ENCODE peak calls at places on chromosomes 13 and 19, in nine cellular contexts. L is body of pancreas, C is thoracic aorta, B is upper lobe of left lung, K is heart right ventricle, G is neuronal stem cell, I is A673, D is SK-N-SH, T is left lung. M is an unnamed sample.

GRCh38 chr19:17450264-17451075 is 2.0 kb upstream of the TMEM221 start:
- DNase-seq in L (no peak), C (no peak), B (no peak), K (no peak), G (no peak), I (no peak), D (no peak), T (no peak), M (no peak)

GRCh38 chr13:25963681-25964080 is 88.1 kb downstream of the SHISA2 start:
- DNase-seq in L (no peak), C (no peak), B (no peak), K (no peak), G (no peak), I (peak; percentile 39), D (peak; percentile 63), T (no peak), M (no peak)

GRCh38 chr13:89029062-89029461 is 1357.9 kb downstream of the SLITRK5 start:
- DNase-seq in L (no peak), C (no peak), B (no peak), K (no peak), G (no peak), I (no peak), D (no peak), T (no peak), M (no peak)

GRCh38 chr13:44790289-44790688 is 199.0 kb downstream of the NUFIP1 start:
- DNase-seq in L (no peak), C (no peak), B (no peak), K (no peak), G (no peak), I (no peak), D (no peak), T (no peak), M (no peak)

GRCh38 chr13:39910833-39911232 is 255.4 kb downstream of the COG6 start:
- DNase-seq in L (no peak), C (no peak), B (no peak), K (no peak), G (no peak), I (no peak), D (no peak), T (peak; percentile 39), M (no peak)

GRCh38 chr19:11197291-11198174 is at the start of gene KANK2:
- DNase-seq in L (peak; percentile 93), C (no peak), B (peak; percentile 97), K (peak; percentile 82), G (peak; percentile 74), I (peak; percentile 80), D (peak; percentile 99), T (peak; percentile 87), M (peak; percentile 70)

GRCh38 chr19:46068345-46069258 is 27.8 kb upstream of the IGFL4 start:
- DNase-seq in L (no peak), C (no peak), B (no peak), K (no peak), G (no peak), I (peak; percentile 61), D (no peak), T (no peak), M (no peak)

GRCh38 chr19:2809387-2810140 is 10.1 kb upstream of the ZNF554 start:
- DNase-seq in L (no peak), C (no peak), B (peak; percentile 61), K (no peak), G (no peak), I (no peak), D (peak; percentile 8), T (no peak), M (no peak)

GRCh38 chr19:19538077-19538764 is at the start of gene CILP2:
- DNase-seq in L (peak; percentile 31), C (no peak), B (peak; percentile 93), K (no peak), G (peak; percentile 50), I (peak; percentile 66), D (peak; percentile 96), T (no peak), M (peak; percentile 66)

GRCh38 chr19:15199652-15200574 is 882 bp downstream of the NOTCH3 start:
- DNase-seq in L (peak; percentile 46), C (no peak), B (peak; percentile 88), K (no peak), G (peak; percentile 83), I (no peak), D (peak; percentile 91), T (no peak), M (no peak)

GRCh38 chr19:4454952-4455738 is 2.4 kb downstream of the UBXN6 start:
- DNase-seq in L (no peak), C (no peak), B (peak; percentile 73), K (no peak), G (no peak), I (no peak), D (no peak), T (no peak), M (no peak)

GRCh38 chr13:23598371-23598770 is 28.2 kb downstream of the TNFRSF19 start:
- DNase-seq in L (no peak), C (no peak), B (no peak), K (no peak), G (no peak), I (no peak), D (no peak), T (no peak), M (no peak)
- H3K27ac ChIP-seq in L (peak overlapping the region; percentile 73), C (no peak overlapping the region), B (no peak overlapping the region), K (no peak overlapping the region), G (no peak overlapping the region), I (no peak overlapping the region), D (no peak overlapping the region), T (no peak overlapping the region), M (no peak overlapping the region)

GRCh38 chr13:101535192-101535746 is 82.8 kb downstream of the ITGBL1 start:
- DNase-seq in L (no peak), C (no peak), B (no peak), K (no peak), G (no peak), I (no peak), D (no peak), T (no peak), M (no peak)
- H3K4me1 ChIP-seq in L (no peaks in the 10 kb centered on the region), C (peaks cover 52% of the 10 kb centered on the region), B (no peaks in the 10 kb centered on the region), K (no peaks in the 10 kb centered on the region), G (no peaks in the 10 kb centered on the region), I (no peaks in the 10 kb centered on the region), D (no peaks in the 10 kb centered on the region), T (no peaks in the 10 kb centered on the region), M (no peaks in the 10 kb centered on the region)

DNA sequence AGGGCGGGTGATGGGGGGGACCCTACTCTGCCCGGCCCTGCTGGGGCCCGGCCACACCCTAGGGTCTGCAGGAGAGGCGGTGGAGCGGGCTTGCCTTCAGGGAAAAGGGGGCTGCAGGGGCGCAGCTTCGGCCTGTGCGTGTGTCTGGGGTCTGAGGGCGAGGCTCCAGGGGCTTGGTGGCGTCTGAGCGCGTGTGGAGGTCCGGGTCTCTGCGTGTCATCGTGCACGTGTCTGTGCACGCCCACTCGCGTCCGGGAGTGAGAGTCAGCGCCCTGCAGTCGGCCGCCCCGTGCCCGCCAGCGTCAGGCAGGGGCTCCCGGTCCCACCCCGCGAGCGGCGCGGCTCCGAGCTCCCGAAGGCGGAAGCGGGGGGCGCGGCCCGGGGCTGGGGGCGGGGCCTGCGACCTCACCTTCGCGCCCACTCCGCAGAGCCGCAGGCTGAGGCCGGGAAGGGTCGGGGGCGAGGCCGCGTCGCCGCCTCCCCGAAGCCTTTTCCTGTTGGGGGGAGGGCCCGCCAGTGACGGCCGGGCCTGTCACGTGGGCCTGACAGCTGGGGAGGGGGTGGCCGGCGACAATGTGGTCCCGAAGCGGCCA is at the start of gene ARHGAP45:
- DNase-seq in L (no peak), C (no peak), B (peak; percentile 94), K (no peak), G (no peak), I (no peak), D (peak; percentile 66), T (peak; percentile 70), M (peak; percentile 83)
- H3K4me3 ChIP-seq in L (no peak within 1 kb of the TSS), C (peak within 1 kb of the TSS; percentile 68), B (peak within 1 kb of the TSS; percentile 57), K (peak within 1 kb of the TSS; percentile 76), G (peak within 1 kb of the TSS; percentile 33), I (peak within 1 kb of the TSS; percentile 51), D (peak within 1 kb of the TSS; percentile 24), T (peak within 1 kb of the TSS; percentile 85), M (peak within 1 kb of the TSS; percentile 89)

GRCh38 chr19:32063601-32064000 is 281.8 kb upstream of the ZNF507 start:
- DNase-seq in L (no peak), C (no peak), B (peak; percentile 5), K (peak; percentile 63), G (no peak), I (no peak), D (no peak), T (no peak), M (no peak)
- H3K27ac ChIP-seq in L (no peak overlapping the region), C (no peak overlapping the region), B (no peak overlapping the region), K (peak overlapping the region; percentile 82), G (no peak overlapping the region), I (no peak overlapping the region), D (no peak overlapping the region), T (no peak overlapping the region), M (no peak overlapping the region)

GRCh38 chr19:34184880-34185491 is 12.7 kb downstream of the LSM14A start:
- DNase-seq in L (no peak), C (no peak), B (no peak), K (no peak), G (no peak), I (no peak), D (no peak), T (no peak), M (no peak)
- H3K4me1 ChIP-seq in L (peaks cover 84% of the 10 kb centered on the region), C (peaks cover 50% of the 10 kb centered on the region), B (peaks cover 83% of the 10 kb centered on the region), K (peaks cover 89% of the 10 kb centered on the region), G (no peaks in the 10 kb centered on the region), I (peaks cover 40% of the 10 kb centered on the region), D (peaks cover 4% of the 10 kb centered on the region), T (peaks cover 11% of the 10 kb centered on the region), M (peaks cover 72% of the 10 kb centered on the region)

GRCh38 chr19:34936184-34936583 is 9.5 kb downstream of the ZNF30 start:
- DNase-seq in L (no peak), C (no peak), B (no peak), K (no peak), G (no peak), I (no peak), D (no peak), T (no peak), M (no peak)
- H3K4me3 ChIP-seq in L (no peak overlapping the region), C (no peak overlapping the region), B (no peak overlapping the region), K (no peak overlapping the region), G (no peak overlapping the region), I (no peak overlapping the region), D (no peak overlapping the region), T (no peak overlapping the region), M (no peak overlapping the region)

DNA sequence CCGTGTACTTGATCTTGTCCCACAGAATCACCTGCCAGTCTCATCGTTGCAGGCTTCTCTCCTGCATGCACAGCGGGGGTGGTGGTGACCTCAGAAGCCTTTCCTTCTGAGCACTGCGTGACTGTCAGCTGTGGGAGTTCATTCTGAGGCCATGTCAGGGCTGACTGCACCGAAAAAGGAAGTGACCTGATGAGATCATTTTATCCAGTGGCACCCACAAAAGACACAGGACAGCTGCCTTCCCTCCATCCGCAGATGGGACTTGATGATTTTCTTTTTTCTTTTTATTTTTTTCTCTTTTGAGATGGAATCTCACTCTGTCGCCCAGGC is 89.7 kb downstream of the RAB20 start:
- DNase-seq in L (no peak), C (no peak), B (no peak), K (peak; percentile 68), G (no peak), I (no peak), D (no peak), T (peak; percentile 88), M (no peak)
- H3K27ac ChIP-seq in L (no peak overlapping the region), C (no peak overlapping the region), B (no peak overlapping the region), K (no peak overlapping the region), G (no peak overlapping the region), I (no peak overlapping the region), D (peak overlapping the region; percentile 85), T (peak overlapping the region; percentile 4), M (no peak overlapping the region)